ENCODE peak calls at places on chromosomes 5 and 9, in six cellular contexts. R is WTC11, S is lower lobe of right lung, U is T-helper 1 cell, M is T47D, C is NCI-H2029 treated with DMSO at 0.1 percent for 48 hours. L is an unnamed sample.

GRCh38 chr9:127505396-127506116 is 54.2 kb downstream of the LRSAM1 start:
- DNase-seq in S (no peak), C (no peak), M (peak; percentile 63), R (peak; percentile 72), U (no peak), L (peak; percentile 25)

GRCh38 chr5:7886849-7887460 is 18.0 kb downstream of the MTRR start:
- DNase-seq in M (peak; percentile 15), C (peak; percentile 54), U (no peak), S (no peak), R (no peak), L (peak; percentile 52)

GRCh38 chr9:120071760-120072159 is 508.2 kb downstream of the CDK5RAP2 start:
- DNase-seq in C (no peak), R (no peak), S (no peak), U (no peak), M (no peak), L (no peak)

GRCh38 chr5:60023255-60023654 is 129.7 kb upstream of the PDE4D start:
- DNase-seq in S (no peak), U (no peak), C (no peak), R (no peak), M (no peak), L (no peak)

GRCh38 chr9:25600501-25600900 is 77.7 kb downstream of the TUSC1 start:
- DNase-seq in S (no peak), R (no peak), C (no peak), U (no peak), M (no peak), L (no peak)

GRCh38 chr5:139232161-139232724 is 34.1 kb upstream of the SIL1 start:
- DNase-seq in U (no peak), M (no peak), C (no peak), S (no peak), R (no peak), L (no peak)

GRCh38 chr5:72543365-72543764 is 36.2 kb upstream of the ZNF366 start:
- DNase-seq in C (no peak), M (no peak), R (no peak), S (no peak), U (no peak), L (no peak)

GRCh38 chr5:120454094-120454798 is 9.9 kb upstream of the PRR16 start:
- DNase-seq in M (no peak), U (no peak), R (no peak), S (no peak), C (no peak), L (no peak)

GRCh38 chr9:37410969-37411785 is 11.3 kb upstream of the GRHPR start:
- DNase-seq in U (no peak), R (peak; percentile 50), M (no peak), S (no peak), C (no peak), L (peak; percentile 9)

GRCh38 chr9:7976856-7977255 is 177.3 kb upstream of the DMAC1 start:
- DNase-seq in C (no peak), M (no peak), R (no peak), U (no peak), S (no peak), L (no peak)

GRCh38 chr9:97548819-97549540 is 47.5 kb downstream of the TMOD1 start:
- DNase-seq in M (no peak), U (no peak), C (no peak), S (no peak), R (no peak), L (no peak)

GRCh38 chr9:108117775-108118174 is 628.2 kb upstream of the KLF4 start:
- DNase-seq in C (no peak), M (no peak), S (no peak), R (no peak), U (no peak), L (no peak)

GRCh38 chr5:158978061-158978745 is 121.5 kb downstream of the EBF1 start:
- DNase-seq in R (no peak), C (no peak), S (no peak), U (no peak), M (no peak), L (no peak)

GRCh38 chr5:69078921-69079537 is 14.8 kb upstream of the SLC30A5 start:
- DNase-seq in C (no peak), U (no peak), S (no peak), M (no peak), R (no peak), L (no peak)

GRCh38 chr9:134964686-134965085 is 47.0 kb upstream of the FCN1 start:
- DNase-seq in U (no peak), M (no peak), C (no peak), S (peak; percentile 8), R (no peak), L (no peak)

GRCh38 chr9:18970393-18970792 is 62.6 kb downstream of the SAXO1 start:
- DNase-seq in R (no peak), M (no peak), C (no peak), U (no peak), S (no peak), L (no peak)

L was measured in Kasumi-1.